ENCODE peak calls at places on chromosomes 12 and 14, in five cellular contexts. S is IMR-90; R is ACHN; G is CD8-positive, alpha-beta T cell; F is Caki2. Y is an unnamed sample.

GRCh38 chr14:68137704-68138619 is 318.4 kb downstream of the RAD51B start:
- DNase-seq in F (peak), R (peak), S (peak), G (no peak), Y (no peak)

GRCh38 chr14:102993523-102993922 is 63.8 kb downstream of the CDC42BPB start:
- DNase-seq in F (peak), S (peak), R (peak), G (no peak), Y (no peak)

GRCh38 chr12:45989857-45990467 is 412 bp downstream of the SCAF11 start:
- DNase-seq in F (peak), R (peak), G (peak), S (peak), Y (peak)

GRCh38 chr14:74141703-74142102 is 56.9 kb downstream of the LIN52 start:
- DNase-seq in S (no peak), R (no peak), G (no peak), F (no peak), Y (no peak)

GRCh38 chr12:21552983-21553673 is 27.0 kb downstream of the SPX start:
- DNase-seq in F (no peak), R (no peak), G (no peak), S (no peak), Y (no peak)

GRCh38 chr14:94575730-94576585 is 5.3 kb upstream of the SERPINA5 start:
- DNase-seq in G (no peak), R (peak), S (peak), F (no peak), Y (peak)

GRCh38 chr14:65565948-65566347 is 153.4 kb downstream of the FUT8 start:
- DNase-seq in F (peak), G (no peak), S (no peak), R (peak), Y (no peak)

GRCh38 chr14:104593241-104593701 is 11.3 kb downstream of the TMEM179 start:
- DNase-seq in S (no peak), G (no peak), F (no peak), R (no peak), Y (no peak)

GRCh38 chr12:12916135-12916956 is 25.0 kb downstream of the GPRC5A start:
- DNase-seq in R (peak), S (peak), F (peak), G (peak), Y (peak)

GRCh38 chr12:3670083-3670620 is 82.8 kb downstream of the CRACR2A start:
- DNase-seq in S (peak), R (no peak), F (peak), G (no peak), Y (no peak)

GRCh38 chr12:131042848-131043245 is 89.1 kb downstream of the ADGRD1 start:
- DNase-seq in S (no peak), R (no peak), F (no peak), G (no peak), Y (no peak)

GRCh38 chr12:12823308-12823707 is 10.2 kb downstream of the DDX47 start:
- DNase-seq in F (peak), G (no peak), S (peak), R (peak), Y (no peak)

GRCh38 chr12:3201741-3202500 is 124.7 kb downstream of the TSPAN9 start:
- DNase-seq in F (no peak), S (no peak), G (no peak), R (no peak), Y (no peak)

GRCh38 chr12:57632369-57632897 is 568 bp downstream of the B4GALNT1 start:
- DNase-seq in G (no peak), F (peak), R (peak), S (no peak), Y (no peak)

GRCh38 chr14:100193417-100194357 is 34.2 kb upstream of the DEGS2 start:
- DNase-seq in S (no peak), F (no peak), G (peak), R (no peak), Y (no peak)

GRCh38 chr14:64990939-64991338 is 4.2 kb downstream of the FNTB start:
- DNase-seq in R (no peak), G (no peak), S (no peak), F (no peak), Y (no peak)

GRCh38 chr12:102406033-102406584 is 74.3 kb downstream of the IGF1 start:
- DNase-seq in F (peak), G (no peak), S (peak), R (no peak), Y (no peak)

GRCh38 chr12:64387201-64387816 is 3.2 kb downstream of the C12orf56 start:
- DNase-seq in S (no peak), G (no peak), R (no peak), F (no peak), Y (no peak)

GRCh38 chr12:98007963-98008362 is 507.4 kb upstream of the TMPO start:
- DNase-seq in F (no peak), S (no peak), R (no peak), G (no peak), Y (no peak)

GRCh38 chr12:52672321-52672933 is 7.8 kb downstream of the KRT1 start:
- DNase-seq in G (no peak), R (no peak), F (peak), S (no peak), Y (no peak)

GRCh38 chr14:35992816-35993511 is 166.8 kb downstream of the BRMS1L start:
- DNase-seq in R (no peak), S (no peak), G (no peak), F (no peak), Y (no peak)

GRCh38 chr14:98612434-98613200 is 659.4 kb downstream of the BCL11B start:
- DNase-seq in F (no peak), S (no peak), R (no peak), G (no peak), Y (no peak)

GRCh38 chr14:72692678-72693077 is 201.2 kb downstream of the DPF3 start:
- DNase-seq in S (no peak), R (no peak), F (no peak), G (no peak), Y (no peak)

GRCh38 chr14:105475269-105475915 is 771 bp downstream of the CRIP2 start:
- DNase-seq in G (peak), S (peak), F (peak), R (peak), Y (peak)

GRCh38 chr12:9948606-9949286 is 16.6 kb upstream of the CLEC2A start:
- DNase-seq in G (no peak), S (no peak), R (no peak), F (no peak), Y (no peak)

GRCh38 chr12:87690236-87690810 is 338.9 kb downstream of the C12orf50 start:
- DNase-seq in G (no peak), F (no peak), S (peak), R (no peak), Y (no peak)

GRCh38 chr14:95151561-95151960 is 5.8 kb downstream of the DICER1 start:
- DNase-seq in G (no peak), S (no peak), F (no peak), R (peak), Y (no peak)

GRCh38 chr12:64670856-64671639 is 60.8 kb downstream of the RASSF3 start:
- DNase-seq in G (no peak), R (peak), S (peak), F (peak), Y (no peak)

GRCh38 chr12:113299619-113300237 is 35.2 kb downstream of the SLC8B1 start:
- DNase-seq in S (peak), G (no peak), R (peak), F (peak), Y (peak)

GRCh38 chr12:121023799-121024198 is 7.5 kb upstream of the C12orf43 start:
- DNase-seq in R (no peak), F (no peak), G (no peak), S (no peak), Y (no peak)

GRCh38 chr12:93742086-93742934 is 65.1 kb downstream of the CRADD start:
- DNase-seq in F (peak), S (peak), G (peak), R (peak), Y (peak)

GRCh38 chr14:69464379-69464778 is 20.1 kb upstream of the PLEKHD1 start:
- DNase-seq in F (no peak), R (no peak), G (no peak), S (peak), Y (no peak)

GRCh38 chr12:111455448-111456320 is 50.0 kb downstream of the SH2B3 start:
- DNase-seq in G (no peak), F (no peak), S (peak), R (no peak), Y (no peak)

GRCh38 chr12:14777271-14777670 is 26.0 kb downstream of the WBP11 start:
- DNase-seq in R (no peak), S (no peak), F (no peak), G (no peak), Y (no peak)

GRCh38 chr12:30691122-30691879 is 4.4 kb downstream of the IPO8 start:
- DNase-seq in F (peak), G (no peak), S (peak), R (peak), Y (peak)

GRCh38 chr14:77200406-77200985 is 18.9 kb downstream of the TMEM63C start:
- DNase-seq in G (no peak), R (no peak), S (no peak), F (no peak), Y (no peak)

GRCh38 chr14:20490563-20490962 is 14.8 kb upstream of the RNASE10 start:
- DNase-seq in R (no peak), G (no peak), S (no peak), F (no peak), Y (no peak)

Y was measured in ovary.